ENCODE peak calls at places on chromosome X, in six cellular contexts. One of them, this sample, is unnamed.

GRCh38 chrX:131288738-131289511 is at the start of gene IGSF1:
- ATAC-seq in stimulated activated memory B cell treated with anti-CD40 and anti-IgM and Interleukin-4, amounts not matched to agents 10 μg/mL and 1 μg/mL and 100 μg/mL, for 72 hours: no peak
- ATAC-seq in activated naive CD4-positive, alpha-beta T cell treated with anti-CD3 and anti-CD28 coated beads, Interleukin-2, amount 50 U/mL, for 72 hours: no peak
- ATAC-seq in activated T-cell treated with anti-CD3 and anti-CD28 coated beads, Interleukin-2, amount 50 U/mL, for 4 hours: no peak
- ATAC-seq in IMR-90: no peak
- ATAC-seq in heart left ventricle: peak
- ATAC-seq in this sample: no peak

GRCh38 chrX:10101269-10101668 is 55.5 kb upstream of the CLCN4 start:
- ATAC-seq in stimulated activated memory B cell treated with anti-CD40 and anti-IgM and Interleukin-4, amounts not matched to agents 10 μg/mL and 1 μg/mL and 100 μg/mL, for 72 hours: no peak
- ATAC-seq in activated naive CD4-positive, alpha-beta T cell treated with anti-CD3 and anti-CD28 coated beads, Interleukin-2, amount 50 U/mL, for 72 hours: no peak
- ATAC-seq in activated T-cell treated with anti-CD3 and anti-CD28 coated beads, Interleukin-2, amount 50 U/mL, for 4 hours: no peak
- ATAC-seq in IMR-90: peak
- ATAC-seq in heart left ventricle: no peak
- ATAC-seq in this sample: no peak

GRCh38 chrX:119646515-119646914 is 40.3 kb upstream of the NKRF start:
- ATAC-seq in stimulated activated memory B cell treated with anti-CD40 and anti-IgM and Interleukin-4, amounts not matched to agents 10 μg/mL and 1 μg/mL and 100 μg/mL, for 72 hours: no peak
- ATAC-seq in activated naive CD4-positive, alpha-beta T cell treated with anti-CD3 and anti-CD28 coated beads, Interleukin-2, amount 50 U/mL, for 72 hours: no peak
- ATAC-seq in activated T-cell treated with anti-CD3 and anti-CD28 coated beads, Interleukin-2, amount 50 U/mL, for 4 hours: no peak
- ATAC-seq in IMR-90: no peak
- ATAC-seq in heart left ventricle: no peak
- ATAC-seq in this sample: no peak

GRCh38 chrX:2262679-2263055 is 238.1 kb downstream of the DHRSX start:
- ATAC-seq in stimulated activated memory B cell treated with anti-CD40 and anti-IgM and Interleukin-4, amounts not matched to agents 10 μg/mL and 1 μg/mL and 100 μg/mL, for 72 hours: peak
- ATAC-seq in activated naive CD4-positive, alpha-beta T cell treated with anti-CD3 and anti-CD28 coated beads, Interleukin-2, amount 50 U/mL, for 72 hours: peak
- ATAC-seq in activated T-cell treated with anti-CD3 and anti-CD28 coated beads, Interleukin-2, amount 50 U/mL, for 4 hours: no peak
- ATAC-seq in IMR-90: no peak
- ATAC-seq in heart left ventricle: no peak
- ATAC-seq in this sample: no peak

GRCh38 chrX:108070891-108071290 is 20.5 kb downstream of the PSMD10 start:
- ATAC-seq in stimulated activated memory B cell treated with anti-CD40 and anti-IgM and Interleukin-4, amounts not matched to agents 10 μg/mL and 1 μg/mL and 100 μg/mL, for 72 hours: no peak
- ATAC-seq in activated naive CD4-positive, alpha-beta T cell treated with anti-CD3 and anti-CD28 coated beads, Interleukin-2, amount 50 U/mL, for 72 hours: peak
- ATAC-seq in activated T-cell treated with anti-CD3 and anti-CD28 coated beads, Interleukin-2, amount 50 U/mL, for 4 hours: no peak
- ATAC-seq in IMR-90: peak
- ATAC-seq in heart left ventricle: no peak
- ATAC-seq in this sample: peak

GRCh38 chrX:36642052-36642451 is 366.1 kb upstream of the FAM47C start:
- ATAC-seq in stimulated activated memory B cell treated with anti-CD40 and anti-IgM and Interleukin-4, amounts not matched to agents 10 μg/mL and 1 μg/mL and 100 μg/mL, for 72 hours: no peak
- ATAC-seq in activated naive CD4-positive, alpha-beta T cell treated with anti-CD3 and anti-CD28 coated beads, Interleukin-2, amount 50 U/mL, for 72 hours: no peak
- ATAC-seq in activated T-cell treated with anti-CD3 and anti-CD28 coated beads, Interleukin-2, amount 50 U/mL, for 4 hours: no peak
- ATAC-seq in IMR-90: no peak
- ATAC-seq in heart left ventricle: no peak
- ATAC-seq in this sample: no peak

GRCh38 chrX:15761564-15762191 is 23.6 kb downstream of the CA5B start:
- ATAC-seq in stimulated activated memory B cell treated with anti-CD40 and anti-IgM and Interleukin-4, amounts not matched to agents 10 μg/mL and 1 μg/mL and 100 μg/mL, for 72 hours: no peak
- ATAC-seq in activated naive CD4-positive, alpha-beta T cell treated with anti-CD3 and anti-CD28 coated beads, Interleukin-2, amount 50 U/mL, for 72 hours: peak
- ATAC-seq in activated T-cell treated with anti-CD3 and anti-CD28 coated beads, Interleukin-2, amount 50 U/mL, for 4 hours: peak
- ATAC-seq in IMR-90: peak
- ATAC-seq in heart left ventricle: no peak
- ATAC-seq in this sample: peak

GRCh38 chrX:26925088-26925487 is 538.1 kb downstream of the PPP4R3C start:
- ATAC-seq in stimulated activated memory B cell treated with anti-CD40 and anti-IgM and Interleukin-4, amounts not matched to agents 10 μg/mL and 1 μg/mL and 100 μg/mL, for 72 hours: no peak
- ATAC-seq in activated naive CD4-positive, alpha-beta T cell treated with anti-CD3 and anti-CD28 coated beads, Interleukin-2, amount 50 U/mL, for 72 hours: no peak
- ATAC-seq in activated T-cell treated with anti-CD3 and anti-CD28 coated beads, Interleukin-2, amount 50 U/mL, for 4 hours: no peak
- ATAC-seq in IMR-90: no peak
- ATAC-seq in heart left ventricle: no peak
- ATAC-seq in this sample: no peak

GRCh38 chrX:20320461-20321159 is 53.9 kb upstream of the RPS6KA3 start:
- ATAC-seq in stimulated activated memory B cell treated with anti-CD40 and anti-IgM and Interleukin-4, amounts not matched to agents 10 μg/mL and 1 μg/mL and 100 μg/mL, for 72 hours: peak
- ATAC-seq in activated naive CD4-positive, alpha-beta T cell treated with anti-CD3 and anti-CD28 coated beads, Interleukin-2, amount 50 U/mL, for 72 hours: peak
- ATAC-seq in activated T-cell treated with anti-CD3 and anti-CD28 coated beads, Interleukin-2, amount 50 U/mL, for 4 hours: peak
- ATAC-seq in IMR-90: peak
- ATAC-seq in heart left ventricle: no peak
- ATAC-seq in this sample: peak

GRCh38 chrX:17057209-17057608 is 110.8 kb downstream of the REPS2 start:
- ATAC-seq in stimulated activated memory B cell treated with anti-CD40 and anti-IgM and Interleukin-4, amounts not matched to agents 10 μg/mL and 1 μg/mL and 100 μg/mL, for 72 hours: no peak
- ATAC-seq in activated naive CD4-positive, alpha-beta T cell treated with anti-CD3 and anti-CD28 coated beads, Interleukin-2, amount 50 U/mL, for 72 hours: no peak
- ATAC-seq in activated T-cell treated with anti-CD3 and anti-CD28 coated beads, Interleukin-2, amount 50 U/mL, for 4 hours: no peak
- ATAC-seq in IMR-90: no peak
- ATAC-seq in heart left ventricle: no peak
- ATAC-seq in this sample: no peak